ENCODE peak calls at places on chromosome 2, in six cellular contexts. One of them, this sample, is unnamed.

GRCh38 chr2:237733677-237734300 is 64.8 kb upstream of the RBM44 start:
- DNase-seq in RPMI8226: no peak
- DNase-seq in stimulated activated CD4-positive, alpha-beta T cell treated with anti-CD3 and anti-CD28 coated beads, Interleukin-12 subunit alpha, Interleukin-12 subunit beta, amount 100 ng/mL, for 48 hours: no peak
- DNase-seq in GDM1: no peak
- DNase-seq in Daoy: no peak
- DNase-seq in M059J: no peak
- DNase-seq in this sample: no peak

GRCh38 chr2:65053199-65053598 is 3.0 kb upstream of the CEP68 start:
- DNase-seq in RPMI8226: peak
- DNase-seq in Daoy: no peak
- DNase-seq in GDM1: peak
- DNase-seq in stimulated activated CD4-positive, alpha-beta T cell treated with anti-CD3 and anti-CD28 coated beads, Interleukin-12 subunit alpha, Interleukin-12 subunit beta, amount 100 ng/mL, for 48 hours: no peak
- DNase-seq in M059J: no peak
- DNase-seq in this sample: peak

GRCh38 chr2:176001281-176001902 is 675 bp downstream of the LNPK start:
- DNase-seq in RPMI8226: peak
- DNase-seq in M059J: peak
- DNase-seq in Daoy: peak
- DNase-seq in GDM1: peak
- DNase-seq in stimulated activated CD4-positive, alpha-beta T cell treated with anti-CD3 and anti-CD28 coated beads, Interleukin-12 subunit alpha, Interleukin-12 subunit beta, amount 100 ng/mL, for 48 hours: peak
- DNase-seq in this sample: peak

GRCh38 chr2:176553685-176554106 is 284.5 kb downstream of the MTX2 start:
- DNase-seq in M059J: peak
- DNase-seq in RPMI8226: peak
- DNase-seq in GDM1: no peak
- DNase-seq in stimulated activated CD4-positive, alpha-beta T cell treated with anti-CD3 and anti-CD28 coated beads, Interleukin-12 subunit alpha, Interleukin-12 subunit beta, amount 100 ng/mL, for 48 hours: peak
- DNase-seq in Daoy: peak
- DNase-seq in this sample: no peak

GRCh38 chr2:237626813-237627451 is 455 bp upstream of the LRRFIP1 start:
- DNase-seq in GDM1: no peak
- DNase-seq in Daoy: no peak
- DNase-seq in stimulated activated CD4-positive, alpha-beta T cell treated with anti-CD3 and anti-CD28 coated beads, Interleukin-12 subunit alpha, Interleukin-12 subunit beta, amount 100 ng/mL, for 48 hours: no peak
- DNase-seq in RPMI8226: peak
- DNase-seq in M059J: no peak
- DNase-seq in this sample: no peak

GRCh38 chr2:85516649-85517389 is 22.1 kb upstream of the MAT2A start:
- DNase-seq in RPMI8226: no peak
- DNase-seq in stimulated activated CD4-positive, alpha-beta T cell treated with anti-CD3 and anti-CD28 coated beads, Interleukin-12 subunit alpha, Interleukin-12 subunit beta, amount 100 ng/mL, for 48 hours: no peak
- DNase-seq in Daoy: no peak
- DNase-seq in M059J: peak
- DNase-seq in GDM1: no peak
- DNase-seq in this sample: no peak

GRCh38 chr2:115763601-115764000 is 1321.2 kb downstream of the DPP10 start:
- DNase-seq in stimulated activated CD4-positive, alpha-beta T cell treated with anti-CD3 and anti-CD28 coated beads, Interleukin-12 subunit alpha, Interleukin-12 subunit beta, amount 100 ng/mL, for 48 hours: no peak
- DNase-seq in M059J: no peak
- DNase-seq in GDM1: no peak
- DNase-seq in Daoy: no peak
- DNase-seq in RPMI8226: no peak
- DNase-seq in this sample: no peak

GRCh38 chr2:13114391-13114790 is 397.7 kb downstream of the TRIB2 start:
- DNase-seq in M059J: no peak
- DNase-seq in GDM1: no peak
- DNase-seq in stimulated activated CD4-positive, alpha-beta T cell treated with anti-CD3 and anti-CD28 coated beads, Interleukin-12 subunit alpha, Interleukin-12 subunit beta, amount 100 ng/mL, for 48 hours: no peak
- DNase-seq in Daoy: no peak
- DNase-seq in RPMI8226: no peak
- DNase-seq in this sample: no peak

GRCh38 chr2:80592106-80592505 is 287.6 kb upstream of the LRRTM1 start:
- DNase-seq in Daoy: no peak
- DNase-seq in RPMI8226: no peak
- DNase-seq in stimulated activated CD4-positive, alpha-beta T cell treated with anti-CD3 and anti-CD28 coated beads, Interleukin-12 subunit alpha, Interleukin-12 subunit beta, amount 100 ng/mL, for 48 hours: no peak
- DNase-seq in M059J: no peak
- DNase-seq in GDM1: no peak
- DNase-seq in this sample: no peak

GRCh38 chr2:28300921-28301341 is 91.7 kb upstream of the FOSL2 start:
- DNase-seq in stimulated activated CD4-positive, alpha-beta T cell treated with anti-CD3 and anti-CD28 coated beads, Interleukin-12 subunit alpha, Interleukin-12 subunit beta, amount 100 ng/mL, for 48 hours: no peak
- DNase-seq in RPMI8226: no peak
- DNase-seq in Daoy: no peak
- DNase-seq in M059J: peak
- DNase-seq in GDM1: no peak
- DNase-seq in this sample: no peak

GRCh38 chr2:229104863-229105468 is 166.1 kb downstream of the PID1 start:
- DNase-seq in GDM1: no peak
- DNase-seq in Daoy: no peak
- DNase-seq in stimulated activated CD4-positive, alpha-beta T cell treated with anti-CD3 and anti-CD28 coated beads, Interleukin-12 subunit alpha, Interleukin-12 subunit beta, amount 100 ng/mL, for 48 hours: no peak
- DNase-seq in RPMI8226: no peak
- DNase-seq in M059J: no peak
- DNase-seq in this sample: no peak

GRCh38 chr2:96531872-96532505 is 4.6 kb upstream of the ARID5A start:
- DNase-seq in RPMI8226: peak
- DNase-seq in GDM1: peak
- DNase-seq in Daoy: peak
- DNase-seq in stimulated activated CD4-positive, alpha-beta T cell treated with anti-CD3 and anti-CD28 coated beads, Interleukin-12 subunit alpha, Interleukin-12 subunit beta, amount 100 ng/mL, for 48 hours: peak
- DNase-seq in M059J: peak
- DNase-seq in this sample: peak

GRCh38 chr2:216670266-216671080 is 24.9 kb downstream of the IGFBP5 start:
- DNase-seq in stimulated activated CD4-positive, alpha-beta T cell treated with anti-CD3 and anti-CD28 coated beads, Interleukin-12 subunit alpha, Interleukin-12 subunit beta, amount 100 ng/mL, for 48 hours: no peak
- DNase-seq in Daoy: no peak
- DNase-seq in GDM1: no peak
- DNase-seq in RPMI8226: no peak
- DNase-seq in M059J: no peak
- DNase-seq in this sample: no peak

GRCh38 chr2:38264649-38265322 is 112.3 kb downstream of the ATL2 start:
- DNase-seq in M059J: peak
- DNase-seq in GDM1: no peak
- DNase-seq in Daoy: peak
- DNase-seq in stimulated activated CD4-positive, alpha-beta T cell treated with anti-CD3 and anti-CD28 coated beads, Interleukin-12 subunit alpha, Interleukin-12 subunit beta, amount 100 ng/mL, for 48 hours: no peak
- DNase-seq in RPMI8226: no peak
- DNase-seq in this sample: peak

GRCh38 chr2:42598656-42599267 is 30.3 kb downstream of the MTA3 start:
- DNase-seq in GDM1: no peak
- DNase-seq in Daoy: no peak
- DNase-seq in M059J: no peak
- DNase-seq in stimulated activated CD4-positive, alpha-beta T cell treated with anti-CD3 and anti-CD28 coated beads, Interleukin-12 subunit alpha, Interleukin-12 subunit beta, amount 100 ng/mL, for 48 hours: no peak
- DNase-seq in RPMI8226: no peak
- DNase-seq in this sample: no peak

GRCh38 chr2:88826399-88826798 is 134.9 kb downstream of the RPIA start:
- DNase-seq in GDM1: no peak
- DNase-seq in stimulated activated CD4-positive, alpha-beta T cell treated with anti-CD3 and anti-CD28 coated beads, Interleukin-12 subunit alpha, Interleukin-12 subunit beta, amount 100 ng/mL, for 48 hours: no peak
- DNase-seq in RPMI8226: no peak
- DNase-seq in M059J: no peak
- DNase-seq in Daoy: no peak
- DNase-seq in this sample: no peak

GRCh38 chr2:42339191-42339912 is 21.7 kb downstream of the COX7A2L start:
- DNase-seq in M059J: no peak
- DNase-seq in GDM1: no peak
- DNase-seq in stimulated activated CD4-positive, alpha-beta T cell treated with anti-CD3 and anti-CD28 coated beads, Interleukin-12 subunit alpha, Interleukin-12 subunit beta, amount 100 ng/mL, for 48 hours: no peak
- DNase-seq in RPMI8226: no peak
- DNase-seq in Daoy: no peak
- DNase-seq in this sample: no peak

GRCh38 chr2:165192729-165193128 is 11.1 kb downstream of the SCN3A start:
- DNase-seq in GDM1: no peak
- DNase-seq in Daoy: no peak
- DNase-seq in stimulated activated CD4-positive, alpha-beta T cell treated with anti-CD3 and anti-CD28 coated beads, Interleukin-12 subunit alpha, Interleukin-12 subunit beta, amount 100 ng/mL, for 48 hours: no peak
- DNase-seq in RPMI8226: no peak
- DNase-seq in M059J: no peak
- DNase-seq in this sample: no peak

GRCh38 chr2:217436386-217436785 is 566.4 kb downstream of the TNS1 start:
- DNase-seq in stimulated activated CD4-positive, alpha-beta T cell treated with anti-CD3 and anti-CD28 coated beads, Interleukin-12 subunit alpha, Interleukin-12 subunit beta, amount 100 ng/mL, for 48 hours: no peak
- DNase-seq in M059J: no peak
- DNase-seq in RPMI8226: no peak
- DNase-seq in Daoy: no peak
- DNase-seq in GDM1: no peak
- DNase-seq in this sample: no peak

GRCh38 chr2:3641841-3642421 is 16.1 kb upstream of the ALLC start:
- DNase-seq in M059J: no peak
- DNase-seq in stimulated activated CD4-positive, alpha-beta T cell treated with anti-CD3 and anti-CD28 coated beads, Interleukin-12 subunit alpha, Interleukin-12 subunit beta, amount 100 ng/mL, for 48 hours: no peak
- DNase-seq in GDM1: no peak
- DNase-seq in RPMI8226: no peak
- DNase-seq in Daoy: no peak
- DNase-seq in this sample: no peak

GRCh38 chr2:190564838-190565237 is 30.3 kb upstream of the NEMP2 start:
- DNase-seq in GDM1: no peak
- DNase-seq in M059J: no peak
- DNase-seq in Daoy: no peak
- DNase-seq in RPMI8226: no peak
- DNase-seq in stimulated activated CD4-positive, alpha-beta T cell treated with anti-CD3 and anti-CD28 coated beads, Interleukin-12 subunit alpha, Interleukin-12 subunit beta, amount 100 ng/mL, for 48 hours: no peak
- DNase-seq in this sample: no peak

GRCh38 chr2:85844486-85844885 is 44.3 kb downstream of the ST3GAL5 start:
- DNase-seq in stimulated activated CD4-positive, alpha-beta T cell treated with anti-CD3 and anti-CD28 coated beads, Interleukin-12 subunit alpha, Interleukin-12 subunit beta, amount 100 ng/mL, for 48 hours: no peak
- DNase-seq in GDM1: no peak
- DNase-seq in Daoy: no peak
- DNase-seq in RPMI8226: no peak
- DNase-seq in M059J: no peak
- DNase-seq in this sample: no peak

GRCh38 chr2:84314250-84314649 is 144.8 kb downstream of the SUCLG1 start:
- DNase-seq in GDM1: no peak
- DNase-seq in stimulated activated CD4-positive, alpha-beta T cell treated with anti-CD3 and anti-CD28 coated beads, Interleukin-12 subunit alpha, Interleukin-12 subunit beta, amount 100 ng/mL, for 48 hours: no peak
- DNase-seq in RPMI8226: no peak
- DNase-seq in Daoy: no peak
- DNase-seq in M059J: no peak
- DNase-seq in this sample: no peak

GRCh38 chr2:75410702-75411101 is 150.0 kb downstream of the EVA1A start:
- DNase-seq in RPMI8226: no peak
- DNase-seq in GDM1: no peak
- DNase-seq in M059J: no peak
- DNase-seq in stimulated activated CD4-positive, alpha-beta T cell treated with anti-CD3 and anti-CD28 coated beads, Interleukin-12 subunit alpha, Interleukin-12 subunit beta, amount 100 ng/mL, for 48 hours: no peak
- DNase-seq in Daoy: no peak
- DNase-seq in this sample: no peak

GRCh38 chr2:10486601-10487079 is 38.5 kb upstream of the ODC1 start:
- DNase-seq in Daoy: no peak
- DNase-seq in RPMI8226: no peak
- DNase-seq in stimulated activated CD4-positive, alpha-beta T cell treated with anti-CD3 and anti-CD28 coated beads, Interleukin-12 subunit alpha, Interleukin-12 subunit beta, amount 100 ng/mL, for 48 hours: no peak
- DNase-seq in M059J: no peak
- DNase-seq in GDM1: no peak
- DNase-seq in this sample: no peak

GRCh38 chr2:88159955-88160415 is 10.2 kb upstream of the THNSL2 start:
- DNase-seq in stimulated activated CD4-positive, alpha-beta T cell treated with anti-CD3 and anti-CD28 coated beads, Interleukin-12 subunit alpha, Interleukin-12 subunit beta, amount 100 ng/mL, for 48 hours: peak
- DNase-seq in GDM1: peak
- DNase-seq in RPMI8226: peak
- DNase-seq in M059J: peak
- DNase-seq in Daoy: peak
- DNase-seq in this sample: no peak

GRCh38 chr2:3827673-3828575 is 124.5 kb downstream of the DCDC2C start:
- DNase-seq in RPMI8226: peak
- DNase-seq in M059J: peak
- DNase-seq in Daoy: peak
- DNase-seq in GDM1: no peak
- DNase-seq in stimulated activated CD4-positive, alpha-beta T cell treated with anti-CD3 and anti-CD28 coated beads, Interleukin-12 subunit alpha, Interleukin-12 subunit beta, amount 100 ng/mL, for 48 hours: no peak
- DNase-seq in this sample: no peak

GRCh38 chr2:45928946-45929345 is 277.5 kb downstream of the PRKCE start:
- DNase-seq in M059J: no peak
- DNase-seq in stimulated activated CD4-positive, alpha-beta T cell treated with anti-CD3 and anti-CD28 coated beads, Interleukin-12 subunit alpha, Interleukin-12 subunit beta, amount 100 ng/mL, for 48 hours: no peak
- DNase-seq in Daoy: no peak
- DNase-seq in RPMI8226: no peak
- DNase-seq in GDM1: no peak
- DNase-seq in this sample: no peak

GRCh38 chr2:233079473-233079877 is 19.3 kb downstream of the INPP5D start:
- DNase-seq in RPMI8226: no peak
- DNase-seq in Daoy: no peak
- DNase-seq in M059J: no peak
- DNase-seq in stimulated activated CD4-positive, alpha-beta T cell treated with anti-CD3 and anti-CD28 coated beads, Interleukin-12 subunit alpha, Interleukin-12 subunit beta, amount 100 ng/mL, for 48 hours: no peak
- DNase-seq in GDM1: no peak
- DNase-seq in this sample: no peak

GRCh38 chr2:71157124-71157802 is 26.8 kb downstream of the MPHOSPH10 start:
- DNase-seq in Daoy: peak
- DNase-seq in stimulated activated CD4-positive, alpha-beta T cell treated with anti-CD3 and anti-CD28 coated beads, Interleukin-12 subunit alpha, Interleukin-12 subunit beta, amount 100 ng/mL, for 48 hours: peak
- DNase-seq in GDM1: peak
- DNase-seq in M059J: peak
- DNase-seq in RPMI8226: peak
- DNase-seq in this sample: no peak

GRCh38 chr2:75833386-75833785 is 122.7 kb upstream of the GCFC2 start:
- DNase-seq in GDM1: no peak
- DNase-seq in stimulated activated CD4-positive, alpha-beta T cell treated with anti-CD3 and anti-CD28 coated beads, Interleukin-12 subunit alpha, Interleukin-12 subunit beta, amount 100 ng/mL, for 48 hours: no peak
- DNase-seq in RPMI8226: no peak
- DNase-seq in Daoy: peak
- DNase-seq in M059J: peak
- DNase-seq in this sample: no peak

GRCh38 chr2:70145168-70145538 is 45.7 kb downstream of the C2orf42 start:
- DNase-seq in stimulated activated CD4-positive, alpha-beta T cell treated with anti-CD3 and anti-CD28 coated beads, Interleukin-12 subunit alpha, Interleukin-12 subunit beta, amount 100 ng/mL, for 48 hours: no peak
- DNase-seq in M059J: no peak
- DNase-seq in GDM1: no peak
- DNase-seq in Daoy: no peak
- DNase-seq in RPMI8226: no peak
- DNase-seq in this sample: no peak

GRCh38 chr2:99572380-99572779 is 82.6 kb upstream of the REV1 start:
- DNase-seq in RPMI8226: no peak
- DNase-seq in stimulated activated CD4-positive, alpha-beta T cell treated with anti-CD3 and anti-CD28 coated beads, Interleukin-12 subunit alpha, Interleukin-12 subunit beta, amount 100 ng/mL, for 48 hours: no peak
- DNase-seq in Daoy: peak
- DNase-seq in GDM1: no peak
- DNase-seq in M059J: peak
- DNase-seq in this sample: no peak

GRCh38 chr2:230893881-230894781 is 29.4 kb downstream of the ITM2C start:
- DNase-seq in RPMI8226: peak
- DNase-seq in stimulated activated CD4-positive, alpha-beta T cell treated with anti-CD3 and anti-CD28 coated beads, Interleukin-12 subunit alpha, Interleukin-12 subunit beta, amount 100 ng/mL, for 48 hours: no peak
- DNase-seq in M059J: peak
- DNase-seq in GDM1: no peak
- DNase-seq in Daoy: no peak
- DNase-seq in this sample: no peak

GRCh38 chr2:215388002-215388728 is 47.7 kb downstream of the FN1 start:
- DNase-seq in Daoy: no peak
- DNase-seq in RPMI8226: no peak
- DNase-seq in stimulated activated CD4-positive, alpha-beta T cell treated with anti-CD3 and anti-CD28 coated beads, Interleukin-12 subunit alpha, Interleukin-12 subunit beta, amount 100 ng/mL, for 48 hours: no peak
- DNase-seq in GDM1: no peak
- DNase-seq in M059J: no peak
- DNase-seq in this sample: no peak

GRCh38 chr2:171390941-171391516 is 42.8 kb downstream of the METTL8 start:
- DNase-seq in Daoy: peak
- DNase-seq in stimulated activated CD4-positive, alpha-beta T cell treated with anti-CD3 and anti-CD28 coated beads, Interleukin-12 subunit alpha, Interleukin-12 subunit beta, amount 100 ng/mL, for 48 hours: no peak
- DNase-seq in RPMI8226: no peak
- DNase-seq in GDM1: no peak
- DNase-seq in M059J: peak
- DNase-seq in this sample: peak

This sample was measured in SIG-M5.